ENCODE peak calls at places on chromosomes 5 and 9, in eight cellular contexts. N, Q, X, W, V, A, G and Z are unnamed samples.

GRCh38 chr5:68333649-68334549 is 118.3 kb downstream of the PIK3R1 start:
- DNase-seq in A (no peak), V (no peak), X (no peak), W (peak; percentile 79), Q (no peak), G (no peak), N (no peak), Z (peak; percentile 66)

GRCh38 chr9:38417003-38417965 is 7.0 kb downstream of the IGFBPL1 start:
- DNase-seq in G (peak; percentile 25), X (no peak), A (no peak), W (no peak), V (peak; percentile 67), N (no peak), Q (no peak), Z (no peak)

GRCh38 chr5:33309780-33310345 is 130.9 kb upstream of the TARS1 start:
- DNase-seq in W (no peak), V (no peak), A (no peak), N (no peak), Q (no peak), G (no peak), X (no peak), Z (no peak)

GRCh38 chr9:130789747-130790672 is 45.0 kb upstream of the ABL1 start:
- DNase-seq in A (no peak), G (no peak), N (no peak), V (no peak), Q (no peak), X (no peak), W (no peak), Z (no peak)

GRCh38 chr5:150022163-150022540 is 21.6 kb downstream of the HMGXB3 start:
- DNase-seq in V (no peak), A (no peak), Q (no peak), N (no peak), X (no peak), G (no peak), W (peak; percentile 83), Z (peak; percentile 36)

GRCh38 chr5:56129288-56129687 is 103.8 kb downstream of the ANKRD55 start:
- DNase-seq in X (no peak), A (no peak), V (no peak), G (no peak), W (no peak), N (no peak), Q (no peak), Z (no peak)

GRCh38 chr5:22699319-22699718 is 153.8 kb downstream of the CDH12 start:
- DNase-seq in Q (no peak), W (no peak), A (no peak), N (no peak), X (no peak), V (no peak), G (no peak), Z (no peak)

GRCh38 chr9:91214086-91214485 is 147.6 kb downstream of the AUH start:
- DNase-seq in W (no peak), Q (no peak), A (no peak), G (no peak), N (no peak), V (no peak), X (no peak), Z (no peak)

GRCh38 chr5:137439645-137440044 is 59.5 kb downstream of the SPOCK1 start:
- DNase-seq in Q (no peak), G (no peak), V (no peak), A (no peak), W (no peak), N (no peak), X (no peak), Z (no peak)

GRCh38 chr9:126667190-126668055 is 53.7 kb downstream of the LMX1B start:
- DNase-seq in A (no peak), G (no peak), N (no peak), X (no peak), Q (no peak), W (no peak), V (no peak), Z (no peak)

GRCh38 chr5:51389326-51389581 is 6.0 kb downstream of the ISL1 start:
- DNase-seq in Q (no peak), N (no peak), A (no peak), X (no peak), G (no peak), V (no peak), W (no peak), Z (no peak)

GRCh38 chr5:57824047-57824446 is 341.4 kb upstream of the ACTBL2 start:
- DNase-seq in W (peak; percentile 78), V (no peak), X (no peak), A (no peak), Q (no peak), G (no peak), N (no peak), Z (peak; percentile 27)

GRCh38 chr9:132609829-132610228 is 27.4 kb downstream of the BARHL1 start:
- DNase-seq in W (peak; percentile 92), N (no peak), G (no peak), Q (no peak), A (no peak), X (no peak), V (no peak), Z (peak; percentile 71)

GRCh38 chr9:123344273-123345096 is 11.5 kb upstream of the CRB2 start:
- DNase-seq in V (no peak), Q (no peak), G (no peak), X (no peak), N (no peak), W (no peak), A (no peak), Z (no peak)

GRCh38 chr9:100322954-100323536 is 29.7 kb downstream of the TEX10 start:
- DNase-seq in V (peak; percentile 13), Q (no peak), W (peak; percentile 40), X (peak; percentile 12), A (no peak), G (peak; percentile 18), N (no peak), Z (peak; percentile 14)

GRCh38 chr5:144196612-144197011 is 25.9 kb downstream of the KCTD16 start:
- DNase-seq in V (no peak), N (no peak), W (no peak), G (no peak), X (no peak), A (no peak), Q (no peak), Z (no peak)

GRCh38 chr9:13431137-13431536 is 151.6 kb upstream of the MPDZ start:
- DNase-seq in Q (no peak), G (no peak), X (no peak), V (no peak), N (no peak), W (no peak), A (no peak), Z (no peak)